ENCODE peak calls at places on chromosomes 13 and 19, in six cellular contexts. K is GM23338; L is stimulated activated CD4-positive, alpha-beta T cell treated with anti-CD3 and anti-CD28 coated beads, Interleukin-4, amount 100 ng/mL, for 24 hours; A is HTR-8/SVneo; X is Calu3; Y is T-helper 2 cell. B is an unnamed sample.

GRCh38 chr13:101343128-101343787 is 73.0 kb downstream of the NALCN start:
- DNase-seq in K (peak; percentile 6), L (no peak), A (no peak), X (no peak), Y (no peak), B (peak; percentile 53)

GRCh38 chr19:16014923-16015804 is 61.1 kb upstream of the TPM4 start:
- DNase-seq in K (no peak), L (no peak), A (no peak), X (no peak), Y (no peak), B (no peak)

GRCh38 chr13:32314968-32315254 is 252 bp downstream of the ZAR1L start:
- DNase-seq in K (peak; percentile 85), L (peak; percentile 65), A (no peak), X (no peak), Y (peak; percentile 21), B (peak; percentile 31)

GRCh38 chr19:12187625-12188024 is 24.7 kb downstream of the ZNF136 start:
- DNase-seq in K (no peak), L (no peak), A (no peak), X (no peak), Y (no peak), B (no peak)

GRCh38 chr19:39151209-39151608 is 25.6 kb downstream of the PAK4 start:
- DNase-seq in K (no peak), L (no peak), A (no peak), X (no peak), Y (no peak), B (no peak)

GRCh38 chr19:45954132-45954531 is 19.5 kb downstream of the NOVA2 start:
- DNase-seq in K (peak; percentile 64), L (no peak), A (no peak), X (no peak), Y (no peak), B (no peak)

GRCh38 chr19:16901491-16902175 is 12.8 kb downstream of the F2RL3 start:
- DNase-seq in K (no peak), L (no peak), A (no peak), X (no peak), Y (no peak), B (no peak)

GRCh38 chr13:50122465-50122864 is 107.2 kb downstream of the KCNRG start:
- DNase-seq in K (peak; percentile 38), L (no peak), A (no peak), X (no peak), Y (no peak), B (no peak)

GRCh38 chr13:59182241-59182640 is 981.5 kb downstream of the DIAPH3 start:
- DNase-seq in K (no peak), L (no peak), A (no peak), X (no peak), Y (no peak), B (no peak)

GRCh38 chr13:100602472-100603142 is 14.0 kb upstream of the GGACT start:
- DNase-seq in K (no peak), L (no peak), A (no peak), X (no peak), Y (no peak), B (no peak)

GRCh38 chr19:29503140-29503758 is 22.5 kb upstream of the VSTM2B start:
- DNase-seq in K (no peak), L (no peak), A (no peak), X (no peak), Y (no peak), B (no peak)

GRCh38 chr19:55369651-55370304 is 485 bp downstream of the IL11 start:
- DNase-seq in K (peak; percentile 94), L (peak; percentile 27), A (peak; percentile 83), X (no peak), Y (no peak), B (peak; percentile 76)

GRCh38 chr13:97982286-97982685 is 28.8 kb downstream of the IPO5 start:
- DNase-seq in K (no peak), L (no peak), A (no peak), X (no peak), Y (no peak), B (peak; percentile 70)

GRCh38 chr13:38415233-38415632 is 65.6 kb downstream of the UFM1 start:
- DNase-seq in K (no peak), L (no peak), A (no peak), X (no peak), Y (no peak), B (no peak)

GRCh38 chr13:100399455-100399854 is 189.1 kb downstream of the GGACT start:
- DNase-seq in K (no peak), L (no peak), A (no peak), X (no peak), Y (no peak), B (no peak)

GRCh38 chr13:40401911-40402776 is 264.3 kb downstream of the FOXO1 start:
- DNase-seq in K (no peak), L (peak; percentile 35), A (peak; percentile 69), X (peak; percentile 81), Y (no peak), B (peak; percentile 89)

GRCh38 chr13:98445340-98446233 is 131.3 kb downstream of the STK24 start:
- DNase-seq in K (peak; percentile 91), L (peak; percentile 81), A (peak; percentile 55), X (peak; percentile 58), Y (peak; percentile 67), B (peak; percentile 35)

GRCh38 chr13:36674337-36675212 is 755 bp downstream of the SERTM1 start:
- DNase-seq in K (peak; percentile 45), L (no peak), A (no peak), X (no peak), Y (no peak), B (no peak)

GRCh38 chr13:84645196-84646071 is 763.2 kb upstream of the SLITRK1 start:
- DNase-seq in K (no peak), L (no peak), A (no peak), X (no peak), Y (no peak), B (peak; percentile 60)

GRCh38 chr13:67554746-67555452 is 324.8 kb upstream of the PCDH9 start:
- DNase-seq in K (no peak), L (no peak), A (no peak), X (no peak), Y (no peak), B (peak; percentile 55)

GRCh38 chr13:48615017-48615416 is 38.7 kb upstream of the CYSLTR2 start:
- DNase-seq in K (no peak), L (no peak), A (no peak), X (no peak), Y (no peak), B (no peak)

GRCh38 chr13:43221611-43222010 is 198.2 kb downstream of the DNAJC15 start:
- DNase-seq in K (no peak), L (no peak), A (no peak), X (no peak), Y (no peak), B (no peak)

B was measured in HCEC 1CT.